ENCODE peak calls at places on chromosomes 1 and 21, in nine cellular contexts. N, M, X, L, W, P, T, D and E are unnamed samples.

GRCh38 chr1:228980232-228980969 is 245.1 kb downstream of the RHOU start:
- DNase-seq in D (no peak), P (no peak), T (no peak), W (no peak), N (no peak), M (no peak), L (peak), X (no peak), E (no peak)

GRCh38 chr1:20033396-20033795 is 36.6 kb upstream of the PLA2G5 start:
- DNase-seq in D (no peak), L (no peak), P (no peak), N (no peak), W (no peak), X (no peak), T (peak), M (no peak), E (no peak)

GRCh38 chr1:7576946-7577657 is 194.0 kb upstream of the VAMP3 start:
- DNase-seq in W (peak), D (peak), P (peak), T (no peak), N (no peak), X (peak), M (no peak), L (peak), E (no peak)

GRCh38 chr1:154951901-154952657 is 3.8 kb downstream of the PBXIP1 start:
- DNase-seq in X (no peak), W (no peak), N (no peak), D (no peak), P (no peak), T (no peak), M (peak), L (no peak), E (no peak)

GRCh38 chr1:94130851-94131595 is 10.1 kb upstream of the ABCA4 start:
- DNase-seq in N (no peak), T (peak), P (no peak), D (no peak), X (no peak), M (no peak), W (peak), L (peak), E (peak)

GRCh38 chr1:51514733-51515132 is 4.3 kb downstream of the EPS15 start:
- DNase-seq in L (no peak), P (no peak), N (no peak), M (no peak), W (no peak), X (no peak), D (no peak), T (no peak), E (no peak)

GRCh38 chr1:33633019-33633801 is 160.8 kb downstream of the ZSCAN20 start:
- DNase-seq in M (peak), D (peak), N (peak), W (peak), X (peak), T (peak), P (peak), L (peak), E (peak)

GRCh38 chr21:44958471-44959191 is 18.8 kb downstream of the SLX9 start:
- DNase-seq in X (no peak), T (no peak), P (no peak), M (peak), L (peak), W (no peak), D (peak), N (peak), E (peak)

GRCh38 chr1:221149111-221149510 is 269.9 kb downstream of the HLX start:
- DNase-seq in W (no peak), M (no peak), D (no peak), T (peak), N (no peak), L (peak), X (no peak), P (no peak), E (no peak)

GRCh38 chr1:214332950-214333798 is 52.2 kb downstream of the SMYD2 start:
- DNase-seq in X (peak), M (peak), T (no peak), N (peak), D (peak), P (peak), L (peak), W (no peak), E (peak)

GRCh38 chr21:14869984-14870840 is 194.6 kb downstream of the NRIP1 start:
- DNase-seq in T (no peak), N (no peak), L (no peak), W (peak), M (no peak), D (no peak), X (no peak), P (no peak), E (no peak)

GRCh38 chr1:95117207-95118018 is at the start of gene TLCD4:
- DNase-seq in D (peak), L (peak), M (peak), T (peak), P (peak), W (no peak), X (peak), N (peak), E (no peak)

GRCh38 chr1:119554188-119554587 is 47.2 kb downstream of the HSD3B1 start:
- DNase-seq in W (no peak), X (no peak), M (no peak), L (peak), N (peak), P (no peak), D (no peak), T (peak), E (peak)

GRCh38 chr1:174875306-174875705 is 124.4 kb upstream of the CACYBP start:
- DNase-seq in T (peak), N (peak), D (no peak), X (no peak), P (peak), L (no peak), W (peak), M (peak), E (no peak)

GRCh38 chr1:223492044-223492443 is 98.8 kb downstream of the CCDC185 start:
- DNase-seq in M (no peak), L (no peak), W (peak), N (no peak), X (no peak), P (no peak), D (no peak), T (peak), E (no peak)

GRCh38 chr1:62435231-62436038 is 1.4 kb upstream of the USP1 start:
- DNase-seq in X (no peak), L (no peak), P (peak), W (no peak), M (peak), N (no peak), T (no peak), D (no peak), E (peak)

GRCh38 chr1:117453958-117454357 is 86.7 kb downstream of the MAN1A2 start:
- DNase-seq in X (no peak), P (no peak), T (no peak), L (no peak), W (no peak), N (no peak), M (no peak), D (no peak), E (no peak)

GRCh38 chr1:158177705-158178450 is 2.8 kb upstream of the CD1D start:
- DNase-seq in P (peak), X (peak), D (peak), M (peak), W (peak), T (peak), L (peak), N (peak), E (peak)

GRCh38 chr1:81304187-81304586 is 496.5 kb upstream of the ADGRL2 start:
- DNase-seq in L (peak), D (no peak), T (peak), P (no peak), W (peak), N (no peak), X (no peak), M (no peak), E (no peak)

GRCh38 chr1:33762099-33762830 is 101.6 kb upstream of the HMGB4 start:
- DNase-seq in N (no peak), D (no peak), X (no peak), L (peak), W (no peak), M (no peak), T (no peak), P (no peak), E (peak)

GRCh38 chr1:19704247-19705113 is 39.8 kb downstream of the HTR6 start:
- DNase-seq in N (peak), D (peak), P (peak), M (peak), L (peak), X (peak), W (peak), T (peak), E (peak)

GRCh38 chr21:31888936-31889371 is 16.1 kb downstream of the HUNK start:
- DNase-seq in N (no peak), D (no peak), T (no peak), W (peak), X (no peak), P (no peak), M (no peak), L (no peak), E (no peak)

GRCh38 chr1:47388548-47389238 is 27.4 kb upstream of the FOXE3 start:
- DNase-seq in X (peak), M (peak), L (peak), P (peak), N (peak), T (peak), D (peak), W (peak), E (peak)

GRCh38 chr1:171919891-171920887 is 78.9 kb downstream of the DNM3 start:
- DNase-seq in M (no peak), T (no peak), W (no peak), P (no peak), L (no peak), N (no peak), X (no peak), D (no peak), E (no peak)

GRCh38 chr1:90405726-90406125 is 311.4 kb downstream of the BARHL2 start:
- DNase-seq in L (no peak), W (peak), N (no peak), X (no peak), T (peak), D (no peak), M (no peak), P (no peak), E (no peak)

GRCh38 chr1:154325583-154326545 is 539 bp downstream of the ATP8B2 start:
- DNase-seq in N (peak), X (no peak), M (peak), P (no peak), D (peak), W (peak), L (peak), T (peak), E (peak)

GRCh38 chr1:107147813-107148212 is 7.0 kb downstream of the NTNG1 start:
- DNase-seq in W (peak), D (no peak), M (no peak), P (no peak), L (no peak), X (no peak), T (no peak), N (no peak), E (no peak)

GRCh38 chr1:1144122-1144842 is 28.4 kb upstream of the C1orf159 start:
- DNase-seq in L (no peak), P (peak), X (no peak), D (no peak), N (peak), T (no peak), W (peak), M (peak), E (no peak)

GRCh38 chr1:248703674-248704073 is 1.1 kb upstream of the OR14I1 start:
- DNase-seq in T (no peak), X (no peak), M (no peak), N (no peak), L (no peak), D (no peak), P (no peak), W (no peak), E (no peak)

GRCh38 chr1:205536759-205537361 is 32.4 kb downstream of the CDK18 start:
- DNase-seq in X (no peak), T (no peak), N (peak), L (no peak), P (peak), W (no peak), M (peak), D (peak), E (no peak)

GRCh38 chr1:173485401-173485800 is 8.3 kb downstream of the PRDX6 start:
- DNase-seq in L (no peak), M (no peak), T (no peak), D (no peak), X (no peak), P (no peak), N (no peak), W (no peak), E (no peak)

GRCh38 chr1:173489929-173490328 is 12.8 kb downstream of the PRDX6 start:
- DNase-seq in L (no peak), X (no peak), M (no peak), P (no peak), T (no peak), D (no peak), W (no peak), N (no peak), E (no peak)

GRCh38 chr1:173491508-173491907 is 14.4 kb downstream of the PRDX6 start:
- DNase-seq in W (no peak), D (no peak), P (no peak), N (no peak), X (no peak), M (no peak), T (no peak), L (no peak), E (no peak)

GRCh38 chr1:173488001-173488400 is 10.9 kb downstream of the PRDX6 start:
- DNase-seq in L (no peak), M (no peak), W (no peak), D (no peak), P (no peak), N (no peak), X (no peak), T (no peak), E (no peak)

DNA sequence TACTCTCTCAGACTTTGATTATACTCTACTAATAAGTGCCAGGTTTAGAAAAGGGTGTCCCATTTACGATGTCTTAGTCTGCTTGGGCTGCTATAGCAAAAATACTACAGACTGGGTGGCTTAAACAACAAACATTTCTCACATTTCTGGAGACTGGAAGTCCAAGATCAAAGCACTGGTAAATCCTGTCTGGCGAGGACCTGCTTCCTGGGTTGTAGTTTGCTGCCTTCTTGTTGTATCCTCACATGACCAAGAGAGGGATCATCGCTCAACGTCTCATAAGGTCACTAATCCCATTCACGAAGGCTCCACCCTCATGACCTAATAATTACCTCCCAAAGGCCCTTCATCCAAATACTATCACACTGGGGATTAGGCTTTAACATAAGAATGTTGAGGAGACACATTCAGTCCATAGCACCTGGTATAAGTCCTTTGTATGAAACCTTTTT is 12.0 kb downstream of the PRDX6 start:
- DNase-seq in N (no peak), W (no peak), D (no peak), T (no peak), M (no peak), X (no peak), P (no peak), L (peak), E (no peak)
- TF ChIP-seq CTCF in N (no peak), W (peak), D (no peak), T (no peak), M (no peak), X (no peak), P (no peak), L (no peak), E (no peak)

GRCh38 chr1:116372186-116372585 is 858 bp upstream of the ATP1A1 start:
- DNase-seq in T (no peak), P (peak), W (no peak), M (no peak), X (no peak), N (no peak), L (no peak), D (no peak), E (no peak)
- H3K4me3 ChIP-seq in T (peak), P (no peak), W (peak), M (peak), X (peak), N (peak), L (peak), D (peak), E (peak)

DNA sequence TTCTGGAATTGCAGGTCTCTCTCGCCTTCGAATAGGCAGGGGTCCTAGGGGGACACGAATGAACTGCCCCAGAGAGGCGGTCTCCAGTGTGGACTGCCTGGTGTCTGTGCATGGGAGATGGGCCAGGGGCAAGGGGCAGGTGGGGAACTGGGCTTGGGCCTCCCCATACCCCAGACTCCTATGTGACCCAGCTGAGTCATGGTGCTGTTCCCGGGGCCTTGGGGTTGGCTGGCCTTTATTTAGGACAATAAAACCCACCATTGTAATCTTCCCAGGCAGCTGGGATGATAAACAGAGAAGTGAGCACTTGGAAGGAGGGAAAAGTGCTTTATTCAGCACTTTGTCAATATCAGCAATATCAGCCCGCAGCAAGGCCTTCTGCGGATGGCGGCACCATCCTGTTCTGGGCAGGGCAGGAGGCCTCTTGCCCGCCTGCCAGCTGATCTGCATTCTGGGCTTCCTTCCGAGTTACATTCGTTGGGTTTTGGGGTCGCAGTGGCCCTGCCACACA is 209.0 kb upstream of the TMEM51 start:
- DNase-seq in X (no peak), W (no peak), N (no peak), T (no peak), D (no peak), M (no peak), L (no peak), P (no peak), E (no peak)
- TF ChIP-seq CTCF in X (no peak), W (no peak), N (no peak), T (no peak), D (no peak), M (no peak), L (no peak), P (no peak), E (no peak)

GRCh38 chr1:163169553-163169952 is 33.2 kb downstream of the RGS5 start:
- DNase-seq in D (no peak), M (no peak), T (no peak), W (no peak), N (no peak), X (no peak), L (no peak), P (no peak), E (no peak)
- H3K4me3 ChIP-seq in D (no peak), M (no peak), T (no peak), W (no peak), N (no peak), X (no peak), L (no peak), P (no peak), E (no peak)